ENCODE peak calls at places on chromosomes 2 and 18, in five cellular contexts. K is activated CD8-positive, alpha-beta T cell treated with anti-CD3 and anti-CD28 coated beads for 36 hours; N is stimulated activated CD8-positive, alpha-beta memory T cell treated with anti-CD3 and anti-CD28 coated beads, Interleukin-4, amount 100 ng/mL, for 24 hours; G is iris pigment epithelial cell; T is HuH-7.5. S is an unnamed sample.

GRCh38 chr2:37506407-37507068 is 162.1 kb downstream of the QPCT start:
- DNase-seq in T (no peak), G (peak), N (no peak), K (no peak), S (peak)

GRCh38 chr18:77108821-77109692 is 23.5 kb downstream of the MBP start:
- DNase-seq in T (no peak), G (no peak), K (no peak), N (no peak), S (no peak)

GRCh38 chr2:11577101-11577883 is 43.4 kb downstream of the GREB1 start:
- DNase-seq in K (no peak), G (no peak), T (no peak), N (no peak), S (no peak)

GRCh38 chr18:46621111-46621766 is 35.8 kb downstream of the LOXHD1 start:
- DNase-seq in T (no peak), G (no peak), K (peak), N (no peak), S (no peak)

GRCh38 chr18:32135595-32135994 is 43.9 kb downstream of the RNF138 start:
- DNase-seq in T (no peak), G (no peak), N (no peak), K (no peak), S (no peak)

GRCh38 chr2:66577331-66578041 is 142.6 kb downstream of the MEIS1 start:
- DNase-seq in N (no peak), G (no peak), K (no peak), T (no peak), S (no peak)

GRCh38 chr18:55206941-55207340 is 247.7 kb upstream of the CCDC68 start:
- DNase-seq in N (no peak), T (no peak), K (no peak), G (no peak), S (no peak)

GRCh38 chr18:10928971-10929373 is 220.4 kb downstream of the PIEZO2 start:
- DNase-seq in N (no peak), T (no peak), K (no peak), G (peak), S (peak)

S was measured in GM12865.